ENCODE peak calls at places on chromosomes 13 and 19, in five cellular contexts. One of them, this sample, is unnamed.

GRCh38 chr19:1524206-1524971 is 512 bp downstream of the PLK5 start:
- DNase-seq in stimulated activated CD8-positive, alpha-beta memory T cell treated with anti-CD3 and anti-CD28 coated beads, Interleukin-4, amount 100 ng/mL, for 4 hours: no peak
- DNase-seq in cardiac fibroblast: no peak
- DNase-seq in hepatocyte: no peak
- DNase-seq in activated CD4-positive, CD25-positive, alpha-beta regulatory T cell: no peak
- DNase-seq in this sample: no peak

GRCh38 chr13:99972190-99972731 is 694 bp upstream of the ZIC5 start:
- DNase-seq in stimulated activated CD8-positive, alpha-beta memory T cell treated with anti-CD3 and anti-CD28 coated beads, Interleukin-4, amount 100 ng/mL, for 4 hours: no peak
- DNase-seq in cardiac fibroblast: no peak
- DNase-seq in hepatocyte: no peak
- DNase-seq in activated CD4-positive, CD25-positive, alpha-beta regulatory T cell: no peak
- DNase-seq in this sample: no peak

GRCh38 chr19:1291761-1292418 is 6.2 kb downstream of the EFNA2 start:
- DNase-seq in stimulated activated CD8-positive, alpha-beta memory T cell treated with anti-CD3 and anti-CD28 coated beads, Interleukin-4, amount 100 ng/mL, for 4 hours: no peak
- DNase-seq in cardiac fibroblast: no peak
- DNase-seq in hepatocyte: peak
- DNase-seq in activated CD4-positive, CD25-positive, alpha-beta regulatory T cell: no peak
- DNase-seq in this sample: no peak

GRCh38 chr19:13861714-13862531 is 15.0 kb upstream of the NANOS3 start:
- DNase-seq in stimulated activated CD8-positive, alpha-beta memory T cell treated with anti-CD3 and anti-CD28 coated beads, Interleukin-4, amount 100 ng/mL, for 4 hours: peak
- DNase-seq in cardiac fibroblast: peak
- DNase-seq in hepatocyte: peak
- DNase-seq in activated CD4-positive, CD25-positive, alpha-beta regulatory T cell: peak
- DNase-seq in this sample: no peak

GRCh38 chr19:45569619-45570421 is 14.8 kb downstream of the OPA3 start:
- DNase-seq in stimulated activated CD8-positive, alpha-beta memory T cell treated with anti-CD3 and anti-CD28 coated beads, Interleukin-4, amount 100 ng/mL, for 4 hours: no peak
- DNase-seq in cardiac fibroblast: peak
- DNase-seq in hepatocyte: peak
- DNase-seq in activated CD4-positive, CD25-positive, alpha-beta regulatory T cell: no peak
- DNase-seq in this sample: no peak

GRCh38 chr19:46413262-46414031 is at the start of gene CCDC8:
- DNase-seq in stimulated activated CD8-positive, alpha-beta memory T cell treated with anti-CD3 and anti-CD28 coated beads, Interleukin-4, amount 100 ng/mL, for 4 hours: no peak
- DNase-seq in cardiac fibroblast: peak
- DNase-seq in hepatocyte: peak
- DNase-seq in activated CD4-positive, CD25-positive, alpha-beta regulatory T cell: no peak
- DNase-seq in this sample: no peak

GRCh38 chr13:47484564-47484963 is 516.5 kb downstream of the SUCLA2 start:
- DNase-seq in stimulated activated CD8-positive, alpha-beta memory T cell treated with anti-CD3 and anti-CD28 coated beads, Interleukin-4, amount 100 ng/mL, for 4 hours: no peak
- DNase-seq in cardiac fibroblast: peak
- DNase-seq in hepatocyte: no peak
- DNase-seq in activated CD4-positive, CD25-positive, alpha-beta regulatory T cell: no peak
- DNase-seq in this sample: no peak

GRCh38 chr19:58477130-58477529 is 978 bp downstream of the ZNF446 start:
- DNase-seq in stimulated activated CD8-positive, alpha-beta memory T cell treated with anti-CD3 and anti-CD28 coated beads, Interleukin-4, amount 100 ng/mL, for 4 hours: no peak
- DNase-seq in cardiac fibroblast: no peak
- DNase-seq in hepatocyte: no peak
- DNase-seq in activated CD4-positive, CD25-positive, alpha-beta regulatory T cell: no peak
- DNase-seq in this sample: no peak

GRCh38 chr13:111383591-111384440 is 63.4 kb downstream of the TEX29 start:
- DNase-seq in stimulated activated CD8-positive, alpha-beta memory T cell treated with anti-CD3 and anti-CD28 coated beads, Interleukin-4, amount 100 ng/mL, for 4 hours: no peak
- DNase-seq in cardiac fibroblast: no peak
- DNase-seq in hepatocyte: no peak
- DNase-seq in activated CD4-positive, CD25-positive, alpha-beta regulatory T cell: no peak
- DNase-seq in this sample: no peak

GRCh38 chr19:44438441-44438840 is 9.8 kb downstream of the ZNF229 start:
- DNase-seq in stimulated activated CD8-positive, alpha-beta memory T cell treated with anti-CD3 and anti-CD28 coated beads, Interleukin-4, amount 100 ng/mL, for 4 hours: no peak
- DNase-seq in cardiac fibroblast: no peak
- DNase-seq in hepatocyte: no peak
- DNase-seq in activated CD4-positive, CD25-positive, alpha-beta regulatory T cell: no peak
- DNase-seq in this sample: no peak

This sample was measured in cortex of kidney.